ENCODE peak calls at places on chromosomes 7 and 10, in ten cellular contexts. One of them, this sample, is unnamed.
A peak's percentile ranks its signal among the peaks of the same experiment; 100 is the strongest.

GRCh38 chr7:33661430-33662160 is 243.7 kb upstream of the BMPER start:
- DNase-seq in stimulated activated CD8-positive, alpha-beta memory T cell treated with anti-CD3 and anti-CD28 coated beads, Interleukin-4, amount 100 ng/mL, for 24 hours: no peak
- DNase-seq in ELF-1: no peak
- DNase-seq in osteocyte: no peak
- DNase-seq in activated CD4-positive, alpha-beta T cell treated with anti-CD3 and anti-CD28 coated beads, Interleukin-2, amount 50 U/mL, for 4 hours: no peak
- DNase-seq in stimulated activated CD4-positive, alpha-beta T cell treated with anti-CD3 and anti-CD28 coated beads, Interleukin-2, amount 100 ng/mL, for 48 hours: no peak
- DNase-seq in KBM-7: no peak
- DNase-seq in effector CD4-positive, alpha-beta T cell: no peak
- DNase-seq in kidney glomerular epithelial cell: no peak
- DNase-seq in Ammon's horn: no peak
- DNase-seq in this sample: no peak

GRCh38 chr7:92595281-92595680 is 5.1 kb upstream of the FAM133B start:
- DNase-seq in stimulated activated CD8-positive, alpha-beta memory T cell treated with anti-CD3 and anti-CD28 coated beads, Interleukin-4, amount 100 ng/mL, for 24 hours: no peak
- DNase-seq in stimulated activated CD4-positive, alpha-beta T cell treated with anti-CD3 and anti-CD28 coated beads, Interleukin-2, amount 100 ng/mL, for 48 hours: no peak
- DNase-seq in effector CD4-positive, alpha-beta T cell: no peak
- DNase-seq in osteocyte: no peak
- DNase-seq in KBM-7: no peak
- DNase-seq in kidney glomerular epithelial cell: peak; percentile 33
- DNase-seq in Ammon's horn: no peak
- DNase-seq in activated CD4-positive, alpha-beta T cell treated with anti-CD3 and anti-CD28 coated beads, Interleukin-2, amount 50 U/mL, for 4 hours: no peak
- DNase-seq in ELF-1: no peak
- DNase-seq in this sample: no peak

GRCh38 chr7:128078309-128078708 is 47.1 kb upstream of the LRRC4 start:
- DNase-seq in osteocyte: no peak
- DNase-seq in Ammon's horn: no peak
- DNase-seq in kidney glomerular epithelial cell: no peak
- DNase-seq in stimulated activated CD4-positive, alpha-beta T cell treated with anti-CD3 and anti-CD28 coated beads, Interleukin-2, amount 100 ng/mL, for 48 hours: no peak
- DNase-seq in KBM-7: no peak
- DNase-seq in stimulated activated CD8-positive, alpha-beta memory T cell treated with anti-CD3 and anti-CD28 coated beads, Interleukin-4, amount 100 ng/mL, for 24 hours: no peak
- DNase-seq in effector CD4-positive, alpha-beta T cell: no peak
- DNase-seq in ELF-1: no peak
- DNase-seq in activated CD4-positive, alpha-beta T cell treated with anti-CD3 and anti-CD28 coated beads, Interleukin-2, amount 50 U/mL, for 4 hours: no peak
- DNase-seq in this sample: no peak

GRCh38 chr7:101195884-101196283 is 5.0 kb downstream of the MOGAT3 start:
- DNase-seq in activated CD4-positive, alpha-beta T cell treated with anti-CD3 and anti-CD28 coated beads, Interleukin-2, amount 50 U/mL, for 4 hours: no peak
- DNase-seq in KBM-7: no peak
- DNase-seq in osteocyte: no peak
- DNase-seq in ELF-1: no peak
- DNase-seq in Ammon's horn: no peak
- DNase-seq in effector CD4-positive, alpha-beta T cell: no peak
- DNase-seq in stimulated activated CD4-positive, alpha-beta T cell treated with anti-CD3 and anti-CD28 coated beads, Interleukin-2, amount 100 ng/mL, for 48 hours: no peak
- DNase-seq in kidney glomerular epithelial cell: no peak
- DNase-seq in stimulated activated CD8-positive, alpha-beta memory T cell treated with anti-CD3 and anti-CD28 coated beads, Interleukin-4, amount 100 ng/mL, for 24 hours: no peak
- DNase-seq in this sample: no peak

GRCh38 chr7:132806834-132807233 is 230.6 kb upstream of the PLXNA4 start:
- DNase-seq in stimulated activated CD8-positive, alpha-beta memory T cell treated with anti-CD3 and anti-CD28 coated beads, Interleukin-4, amount 100 ng/mL, for 24 hours: no peak
- DNase-seq in osteocyte: no peak
- DNase-seq in stimulated activated CD4-positive, alpha-beta T cell treated with anti-CD3 and anti-CD28 coated beads, Interleukin-2, amount 100 ng/mL, for 48 hours: no peak
- DNase-seq in KBM-7: no peak
- DNase-seq in Ammon's horn: no peak
- DNase-seq in effector CD4-positive, alpha-beta T cell: no peak
- DNase-seq in kidney glomerular epithelial cell: no peak
- DNase-seq in ELF-1: no peak
- DNase-seq in activated CD4-positive, alpha-beta T cell treated with anti-CD3 and anti-CD28 coated beads, Interleukin-2, amount 50 U/mL, for 4 hours: no peak
- DNase-seq in this sample: no peak

GRCh38 chr7:7452119-7452518 is 83.6 kb downstream of the COL28A1 start:
- DNase-seq in Ammon's horn: no peak
- DNase-seq in osteocyte: no peak
- DNase-seq in kidney glomerular epithelial cell: no peak
- DNase-seq in KBM-7: no peak
- DNase-seq in effector CD4-positive, alpha-beta T cell: no peak
- DNase-seq in stimulated activated CD8-positive, alpha-beta memory T cell treated with anti-CD3 and anti-CD28 coated beads, Interleukin-4, amount 100 ng/mL, for 24 hours: no peak
- DNase-seq in stimulated activated CD4-positive, alpha-beta T cell treated with anti-CD3 and anti-CD28 coated beads, Interleukin-2, amount 100 ng/mL, for 48 hours: no peak
- DNase-seq in activated CD4-positive, alpha-beta T cell treated with anti-CD3 and anti-CD28 coated beads, Interleukin-2, amount 50 U/mL, for 4 hours: no peak
- DNase-seq in ELF-1: no peak
- DNase-seq in this sample: no peak

GRCh38 chr7:123823898-123824753 is 20.8 kb upstream of the HYAL4 start:
- DNase-seq in stimulated activated CD4-positive, alpha-beta T cell treated with anti-CD3 and anti-CD28 coated beads, Interleukin-2, amount 100 ng/mL, for 48 hours: peak; percentile 43
- DNase-seq in kidney glomerular epithelial cell: no peak
- DNase-seq in ELF-1: no peak
- DNase-seq in Ammon's horn: no peak
- DNase-seq in osteocyte: no peak
- DNase-seq in stimulated activated CD8-positive, alpha-beta memory T cell treated with anti-CD3 and anti-CD28 coated beads, Interleukin-4, amount 100 ng/mL, for 24 hours: peak; percentile 24
- DNase-seq in activated CD4-positive, alpha-beta T cell treated with anti-CD3 and anti-CD28 coated beads, Interleukin-2, amount 50 U/mL, for 4 hours: no peak
- DNase-seq in effector CD4-positive, alpha-beta T cell: no peak
- DNase-seq in KBM-7: peak; percentile 3
- DNase-seq in this sample: no peak

GRCh38 chr10:102420443-102420809 is 210 bp upstream of the FBXL15 start:
- DNase-seq in stimulated activated CD4-positive, alpha-beta T cell treated with anti-CD3 and anti-CD28 coated beads, Interleukin-2, amount 100 ng/mL, for 48 hours: peak; percentile 75
- DNase-seq in osteocyte: no peak
- DNase-seq in Ammon's horn: no peak
- DNase-seq in ELF-1: no peak
- DNase-seq in KBM-7: no peak
- DNase-seq in kidney glomerular epithelial cell: peak; percentile 88
- DNase-seq in effector CD4-positive, alpha-beta T cell: no peak
- DNase-seq in stimulated activated CD8-positive, alpha-beta memory T cell treated with anti-CD3 and anti-CD28 coated beads, Interleukin-4, amount 100 ng/mL, for 24 hours: no peak
- DNase-seq in activated CD4-positive, alpha-beta T cell treated with anti-CD3 and anti-CD28 coated beads, Interleukin-2, amount 50 U/mL, for 4 hours: no peak
- DNase-seq in this sample: no peak

GRCh38 chr10:74825033-74825370 is 1.4 kb upstream of the KAT6B start:
- DNase-seq in stimulated activated CD8-positive, alpha-beta memory T cell treated with anti-CD3 and anti-CD28 coated beads, Interleukin-4, amount 100 ng/mL, for 24 hours: no peak
- DNase-seq in Ammon's horn: peak; percentile 64
- DNase-seq in ELF-1: no peak
- DNase-seq in KBM-7: peak; percentile 57
- DNase-seq in activated CD4-positive, alpha-beta T cell treated with anti-CD3 and anti-CD28 coated beads, Interleukin-2, amount 50 U/mL, for 4 hours: peak; percentile 27
- DNase-seq in osteocyte: no peak
- DNase-seq in effector CD4-positive, alpha-beta T cell: peak; percentile 42
- DNase-seq in kidney glomerular epithelial cell: no peak
- DNase-seq in stimulated activated CD4-positive, alpha-beta T cell treated with anti-CD3 and anti-CD28 coated beads, Interleukin-2, amount 100 ng/mL, for 48 hours: peak; percentile 20
- DNase-seq in this sample: no peak

GRCh38 chr7:28591725-28592331 is 179.5 kb downstream of the CREB5 start:
- DNase-seq in kidney glomerular epithelial cell: no peak
- DNase-seq in KBM-7: no peak
- DNase-seq in stimulated activated CD4-positive, alpha-beta T cell treated with anti-CD3 and anti-CD28 coated beads, Interleukin-2, amount 100 ng/mL, for 48 hours: no peak
- DNase-seq in ELF-1: no peak
- DNase-seq in osteocyte: no peak
- DNase-seq in effector CD4-positive, alpha-beta T cell: no peak
- DNase-seq in activated CD4-positive, alpha-beta T cell treated with anti-CD3 and anti-CD28 coated beads, Interleukin-2, amount 50 U/mL, for 4 hours: no peak
- DNase-seq in Ammon's horn: no peak
- DNase-seq in stimulated activated CD8-positive, alpha-beta memory T cell treated with anti-CD3 and anti-CD28 coated beads, Interleukin-4, amount 100 ng/mL, for 24 hours: no peak
- DNase-seq in this sample: no peak

GRCh38 chr7:112225006-112225405 is 18.5 kb downstream of the ZNF277 start:
- DNase-seq in KBM-7: no peak
- DNase-seq in kidney glomerular epithelial cell: no peak
- DNase-seq in ELF-1: no peak
- DNase-seq in stimulated activated CD8-positive, alpha-beta memory T cell treated with anti-CD3 and anti-CD28 coated beads, Interleukin-4, amount 100 ng/mL, for 24 hours: no peak
- DNase-seq in Ammon's horn: no peak
- DNase-seq in stimulated activated CD4-positive, alpha-beta T cell treated with anti-CD3 and anti-CD28 coated beads, Interleukin-2, amount 100 ng/mL, for 48 hours: no peak
- DNase-seq in osteocyte: no peak
- DNase-seq in effector CD4-positive, alpha-beta T cell: no peak
- DNase-seq in activated CD4-positive, alpha-beta T cell treated with anti-CD3 and anti-CD28 coated beads, Interleukin-2, amount 50 U/mL, for 4 hours: no peak
- DNase-seq in this sample: no peak